ENCODE peak calls at places on chromosomes 12 and 14, in five cellular contexts. One of them, this sample, is unnamed.
A peak's percentile ranks its signal among the peaks of the same experiment; 100 is the strongest.

GRCh38 chr12:50275545-50275944 is 7.8 kb downstream of the LIMA1 start:
- DNase-seq in C1 segment of cervical spinal cord: no peak
- DNase-seq in stimulated activated CD8-positive, alpha-beta memory T cell treated with anti-CD3 and anti-CD28 coated beads, Interleukin-7, amount 100 ng/mL, for 4 hours: no peak
- DNase-seq in cardiac muscle cell: peak; percentile 26
- DNase-seq in lower lobe of right lung: no peak
- DNase-seq in this sample: peak; percentile 9

GRCh38 chr14:54208751-54209150 is 188.1 kb upstream of the CDKN3 start:
- DNase-seq in C1 segment of cervical spinal cord: no peak
- DNase-seq in stimulated activated CD8-positive, alpha-beta memory T cell treated with anti-CD3 and anti-CD28 coated beads, Interleukin-7, amount 100 ng/mL, for 4 hours: no peak
- DNase-seq in cardiac muscle cell: no peak
- DNase-seq in lower lobe of right lung: no peak
- DNase-seq in this sample: no peak

GRCh38 chr14:95892142-95892541 is 15.5 kb downstream of the TUNAR start:
- DNase-seq in C1 segment of cervical spinal cord: no peak
- DNase-seq in stimulated activated CD8-positive, alpha-beta memory T cell treated with anti-CD3 and anti-CD28 coated beads, Interleukin-7, amount 100 ng/mL, for 4 hours: no peak
- DNase-seq in cardiac muscle cell: no peak
- DNase-seq in lower lobe of right lung: no peak
- DNase-seq in this sample: no peak

GRCh38 chr12:56728139-56728861 is 3.2 kb upstream of the NACA start:
- DNase-seq in C1 segment of cervical spinal cord: no peak
- DNase-seq in stimulated activated CD8-positive, alpha-beta memory T cell treated with anti-CD3 and anti-CD28 coated beads, Interleukin-7, amount 100 ng/mL, for 4 hours: no peak
- DNase-seq in cardiac muscle cell: no peak
- DNase-seq in lower lobe of right lung: no peak
- DNase-seq in this sample: no peak

GRCh38 chr14:105149146-105149781 is 19.3 kb downstream of the JAG2 start:
- DNase-seq in C1 segment of cervical spinal cord: no peak
- DNase-seq in stimulated activated CD8-positive, alpha-beta memory T cell treated with anti-CD3 and anti-CD28 coated beads, Interleukin-7, amount 100 ng/mL, for 4 hours: no peak
- DNase-seq in cardiac muscle cell: no peak
- DNase-seq in lower lobe of right lung: peak; percentile 39
- DNase-seq in this sample: no peak

GRCh38 chr12:104686196-104686595 is 229.4 kb downstream of the CHST11 start:
- DNase-seq in C1 segment of cervical spinal cord: no peak
- DNase-seq in stimulated activated CD8-positive, alpha-beta memory T cell treated with anti-CD3 and anti-CD28 coated beads, Interleukin-7, amount 100 ng/mL, for 4 hours: no peak
- DNase-seq in cardiac muscle cell: no peak
- DNase-seq in lower lobe of right lung: no peak
- DNase-seq in this sample: no peak

GRCh38 chr14:105465209-105466031 is 9.2 kb upstream of the CRIP2 start:
- DNase-seq in C1 segment of cervical spinal cord: no peak
- DNase-seq in stimulated activated CD8-positive, alpha-beta memory T cell treated with anti-CD3 and anti-CD28 coated beads, Interleukin-7, amount 100 ng/mL, for 4 hours: no peak
- DNase-seq in cardiac muscle cell: no peak
- DNase-seq in lower lobe of right lung: no peak
- DNase-seq in this sample: no peak

GRCh38 chr14:81669308-81669707 is 135.7 kb upstream of the SEL1L start:
- DNase-seq in C1 segment of cervical spinal cord: no peak
- DNase-seq in stimulated activated CD8-positive, alpha-beta memory T cell treated with anti-CD3 and anti-CD28 coated beads, Interleukin-7, amount 100 ng/mL, for 4 hours: no peak
- DNase-seq in cardiac muscle cell: no peak
- DNase-seq in lower lobe of right lung: no peak
- DNase-seq in this sample: no peak

This sample was measured in erythroblast.